ENCODE peak calls at places on chromosomes 16 and 17, in ten cellular contexts. D is GM04503, V is GOT3, X is MCF 10A, G is uterus, K is ureter, R is amniotic stem cell, Q is H9, A is iris pigment epithelial cell, I is activated T-cell treated with anti-CD3 and anti-CD28 coated beads for 1 hour. H is an unnamed sample.
A peak's percentile ranks its signal among the peaks of the same experiment; 100 is the strongest.

GRCh38 chr17:55540414-55541091 is 29.3 kb upstream of the SMIM36 start:
- DNase-seq in D (peak; percentile 14), V (no peak), X (peak; percentile 63), G (no peak), K (no peak), R (no peak), Q (no peak), A (peak; percentile 85), I (no peak), H (peak; percentile 74)

GRCh38 chr16:58904254-58904653 is 170.1 kb upstream of the GOT2 start:
- DNase-seq in D (no peak), V (no peak), X (no peak), G (no peak), K (no peak), R (no peak), Q (no peak), A (no peak), I (no peak), H (no peak)

GRCh38 chr16:78784773-78785172 is 685.3 kb downstream of the WWOX start:
- DNase-seq in D (no peak), V (no peak), X (no peak), G (no peak), K (no peak), R (no peak), Q (no peak), A (no peak), I (no peak), H (no peak)

GRCh38 chr16:87956771-87957279 is 5.6 kb downstream of the BANP start:
- DNase-seq in D (no peak), V (no peak), X (peak; percentile 10), G (no peak), K (no peak), R (peak; percentile 9), Q (no peak), A (peak; percentile 81), I (no peak), H (peak; percentile 60)

GRCh38 chr17:21193031-21193430 is 20.9 kb downstream of the TMEM11 start:
- DNase-seq in D (no peak), V (no peak), X (no peak), G (no peak), K (no peak), R (no peak), Q (no peak), A (no peak), I (no peak), H (no peak)

GRCh38 chr17:66636111-66636510 is 198.8 kb upstream of the CACNG5 start:
- DNase-seq in D (peak; percentile 56), V (no peak), X (peak; percentile 61), G (no peak), K (no peak), R (no peak), Q (no peak), A (peak; percentile 67), I (no peak), H (peak; percentile 98)

GRCh38 chr16:50603206-50604064 is 55.2 kb downstream of the NKD1 start:
- DNase-seq in D (peak; percentile 53), V (no peak), X (no peak), G (peak; percentile 72), K (peak; percentile 79), R (no peak), Q (no peak), A (peak; percentile 26), I (no peak), H (peak; percentile 60)

GRCh38 chr17:73271078-73271477 is 9.4 kb upstream of the CPSF4L start:
- DNase-seq in D (no peak), V (no peak), X (peak; percentile 52), G (no peak), K (no peak), R (no peak), Q (no peak), A (no peak), I (no peak), H (no peak)

GRCh38 chr16:85916141-85916890 is 17.4 kb downstream of the IRF8 start:
- DNase-seq in D (no peak), V (no peak), X (peak; percentile 36), G (no peak), K (peak; percentile 59), R (no peak), Q (no peak), A (peak; percentile 52), I (no peak), H (peak; percentile 14)

GRCh38 chr16:14013145-14013570 is 58.0 kb upstream of the MRTFB start:
- DNase-seq in D (no peak), V (no peak), X (no peak), G (no peak), K (no peak), R (no peak), Q (no peak), A (no peak), I (no peak), H (no peak)

GRCh38 chr17:2253768-2254406 is 49.7 kb downstream of the SMG6 start:
- DNase-seq in D (no peak), V (no peak), X (no peak), G (no peak), K (no peak), R (no peak), Q (no peak), A (no peak), I (no peak), H (no peak)

GRCh38 chr17:55154101-55154500 is 110.7 kb upstream of the HLF start:
- DNase-seq in D (no peak), V (no peak), X (no peak), G (no peak), K (no peak), R (no peak), Q (no peak), A (no peak), I (no peak), H (no peak)

GRCh38 chr16:76443981-76444380 is 166.8 kb downstream of the CNTNAP4 start:
- DNase-seq in D (no peak), V (no peak), X (no peak), G (no peak), K (no peak), R (no peak), Q (no peak), A (no peak), I (no peak), H (no peak)

H was measured in astrocyte.